ENCODE peak calls at places on chromosomes 2 and 18, in six cellular contexts. Y, C, L, J, I and D are unnamed samples.

GRCh38 chr2:211724933-211725332 is 813.7 kb downstream of the ERBB4 start:
- DNase-seq in Y (no peak), C (no peak), L (no peak), J (no peak), I (no peak), D (no peak)

GRCh38 chr2:233953106-233953801 is 36.1 kb downstream of the TRPM8 start:
- DNase-seq in Y (no peak), C (no peak), L (no peak), J (no peak), I (no peak), D (no peak)

GRCh38 chr18:45839415-45840395 is 14.2 kb downstream of the SIGLEC15 start:
- DNase-seq in Y (peak; percentile 45), C (no peak), L (no peak), J (no peak), I (peak; percentile 84), D (peak; percentile 47)

GRCh38 chr2:97708608-97709007 is 4.8 kb upstream of the ZAP70 start:
- DNase-seq in Y (no peak), C (no peak), L (no peak), J (no peak), I (no peak), D (no peak)

GRCh38 chr2:239365782-239366435 is 34.9 kb downstream of the HDAC4 start:
- DNase-seq in Y (no peak), C (no peak), L (no peak), J (no peak), I (no peak), D (no peak)

GRCh38 chr18:48230459-48231113 is 178.6 kb downstream of the ZBTB7C start:
- DNase-seq in Y (no peak), C (no peak), L (no peak), J (peak; percentile 76), I (peak; percentile 80), D (peak; percentile 54)

GRCh38 chr2:157627594-157628281 is 926 bp downstream of the ACVR1C start:
- DNase-seq in Y (peak; percentile 30), C (no peak), L (no peak), J (no peak), I (peak; percentile 24), D (no peak)

GRCh38 chr2:215049341-215049740 is 89.1 kb downstream of the ABCA12 start:
- DNase-seq in Y (no peak), C (no peak), L (no peak), J (no peak), I (no peak), D (no peak)

GRCh38 chr18:74899554-74899953 is 301.9 kb downstream of the ZNF407 start:
- DNase-seq in Y (no peak), C (no peak), L (no peak), J (peak; percentile 31), I (peak; percentile 35), D (no peak)

GRCh38 chr2:31577143-31577542 is 3.6 kb downstream of the SRD5A2 start:
- DNase-seq in Y (no peak), C (no peak), L (no peak), J (no peak), I (no peak), D (no peak)

GRCh38 chr2:31578316-31578715 is 2.4 kb downstream of the SRD5A2 start:
- DNase-seq in Y (no peak), C (no peak), L (no peak), J (no peak), I (peak; percentile 34), D (no peak)

GRCh38 chr2:31581124-31581795 is 522 bp upstream of the SRD5A2 start:
- DNase-seq in Y (no peak), C (no peak), L (no peak), J (no peak), I (no peak), D (no peak)

GRCh38 chr2:31579996-31580320 is 780 bp downstream of the SRD5A2 start:
- DNase-seq in Y (no peak), C (no peak), L (no peak), J (no peak), I (no peak), D (no peak)

GRCh38 chr2:31580321-31581117 is at the start of gene SRD5A2:
- DNase-seq in Y (no peak), C (no peak), L (no peak), J (no peak), I (no peak), D (no peak)
- H3K4me3 ChIP-seq in Y (no peak within 1 kb of the TSS), C (no peak within 1 kb of the TSS), L (no peak within 1 kb of the TSS), J (no peak within 1 kb of the TSS), I (no peak within 1 kb of the TSS), D (no peak within 1 kb of the TSS)

GRCh38 chr18:31687529-31687928 is 3.1 kb upstream of the B4GALT6 start:
- DNase-seq in Y (no peak), C (no peak), L (no peak), J (no peak), I (no peak), D (no peak)
- TF ChIP-seq CTCF in Y (no peak), C (no peak), L (no peak), J (no peak), I (no peak), D (no peak)

GRCh38 chr2:100427627-100428258 is 10.3 kb upstream of the CHST10 start:
- DNase-seq in Y (peak; percentile 69), C (peak; percentile 40), L (peak; percentile 25), J (no peak), I (peak; percentile 65), D (peak; percentile 69)
- H3K4me3 ChIP-seq in Y (no peak overlapping the region), C (no peak overlapping the region), L (no peak overlapping the region), J (no peak overlapping the region), I (no peak overlapping the region), D (no peak overlapping the region)

DNA sequence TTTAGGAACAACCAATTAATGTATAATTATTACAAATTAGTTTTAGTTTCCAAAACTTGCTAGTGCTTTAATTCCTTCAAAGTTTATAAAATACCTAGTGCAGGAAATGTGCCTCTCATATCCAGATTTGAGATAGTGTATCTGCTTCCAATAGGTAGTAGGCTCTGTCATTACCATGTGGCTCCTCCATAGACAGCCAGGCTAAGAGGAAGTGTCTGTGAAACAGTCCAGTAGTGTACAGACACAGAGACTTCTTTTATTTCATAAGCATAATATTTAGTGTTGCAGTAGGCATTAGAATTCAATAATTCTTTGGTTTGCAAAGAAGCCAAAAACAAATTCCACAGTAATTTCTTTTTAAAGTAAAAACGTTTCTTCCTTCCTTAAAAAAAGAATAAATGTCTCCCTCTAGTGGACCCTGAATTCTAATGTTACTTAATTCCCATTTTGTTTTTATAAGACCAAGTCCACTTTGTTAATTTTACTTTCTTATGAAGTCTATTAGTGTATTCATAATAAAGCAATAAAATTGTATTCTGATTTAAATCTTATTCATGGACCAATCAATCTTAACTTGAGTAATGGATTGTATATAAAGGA is 101.2 kb downstream of the NEB start:
- DNase-seq in Y (no peak), C (no peak), L (no peak), J (no peak), I (peak; percentile 26), D (peak; percentile 24)
- TF ChIP-seq CTCF in Y (no peak), C (peak; percentile 17), L (no peak), J (no peak), I (peak; percentile 14), D (peak; percentile 12)